ENCODE peak calls at places on chromosome 11, in seven cellular contexts. One of them, this sample, is unnamed.

GRCh38 chr11:2804189-2804588 is 81.4 kb downstream of the CDKN1C start:
- DNase-seq in GM12891: no peak
- DNase-seq in GM12878: no peak
- DNase-seq in SK-N-SH: no peak
- DNase-seq in HepG2: no peak
- DNase-seq in K562: no peak
- DNase-seq in H1: no peak
- DNase-seq in this sample: no peak

GRCh38 chr11:95229199-95230053 is 1.6 kb downstream of the SESN3 start:
- DNase-seq in GM12891: no peak
- DNase-seq in GM12878: no peak
- DNase-seq in SK-N-SH: peak; percentile 14
- DNase-seq in HepG2: no peak
- DNase-seq in K562: no peak
- DNase-seq in H1: no peak
- DNase-seq in this sample: no peak

GRCh38 chr11:2097356-2097997 is 41.7 kb downstream of the IGF2 start:
- DNase-seq in GM12891: peak; percentile 15
- DNase-seq in GM12878: no peak
- DNase-seq in SK-N-SH: no peak
- DNase-seq in HepG2: peak; percentile 90
- DNase-seq in K562: peak; percentile 37
- DNase-seq in H1: peak; percentile 33
- DNase-seq in this sample: no peak

GRCh38 chr11:81840375-81840774 is 893.3 kb downstream of the FAM181B start:
- DNase-seq in GM12891: no peak
- DNase-seq in GM12878: no peak
- DNase-seq in SK-N-SH: no peak
- DNase-seq in HepG2: no peak
- DNase-seq in K562: no peak
- DNase-seq in H1: no peak
- DNase-seq in this sample: no peak

GRCh38 chr11:17535488-17535887 is 8.7 kb downstream of the USH1C start:
- DNase-seq in GM12891: no peak
- DNase-seq in GM12878: no peak
- DNase-seq in SK-N-SH: no peak
- DNase-seq in HepG2: no peak
- DNase-seq in K562: peak; percentile 26
- DNase-seq in H1: no peak
- DNase-seq in this sample: no peak

GRCh38 chr11:12175694-12176241 is 65.4 kb downstream of the MICAL2 start:
- DNase-seq in GM12891: no peak
- DNase-seq in GM12878: no peak
- DNase-seq in SK-N-SH: no peak
- DNase-seq in HepG2: no peak
- DNase-seq in K562: no peak
- DNase-seq in H1: no peak
- DNase-seq in this sample: no peak

GRCh38 chr11:2424811-2425495 is 19.4 kb downstream of the TRPM5 start:
- DNase-seq in GM12891: no peak
- DNase-seq in GM12878: no peak
- DNase-seq in SK-N-SH: no peak
- DNase-seq in HepG2: no peak
- DNase-seq in K562: no peak
- DNase-seq in H1: no peak
- DNase-seq in this sample: no peak

GRCh38 chr11:199782-200181 is 6.9 kb downstream of the SCGB1C1 start:
- DNase-seq in GM12891: no peak
- DNase-seq in GM12878: no peak
- DNase-seq in SK-N-SH: no peak
- DNase-seq in HepG2: no peak
- DNase-seq in K562: peak; percentile 18
- DNase-seq in H1: no peak
- DNase-seq in this sample: no peak

GRCh38 chr11:61888043-61888442 is 3.3 kb downstream of the FADS3 start:
- DNase-seq in GM12891: no peak
- DNase-seq in GM12878: no peak
- DNase-seq in SK-N-SH: no peak
- DNase-seq in HepG2: no peak
- DNase-seq in K562: no peak
- DNase-seq in H1: no peak
- DNase-seq in this sample: no peak

GRCh38 chr11:13278620-13279486 is 1.3 kb downstream of the BMAL1 start:
- DNase-seq in GM12891: peak; percentile 10
- DNase-seq in GM12878: no peak
- DNase-seq in SK-N-SH: peak; percentile 59
- DNase-seq in HepG2: no peak
- DNase-seq in K562: no peak
- DNase-seq in H1: no peak
- DNase-seq in this sample: peak; percentile 20

GRCh38 chr11:133082851-133083488 is 449.3 kb downstream of the OPCML start:
- DNase-seq in GM12891: peak; percentile 87
- DNase-seq in GM12878: no peak
- DNase-seq in SK-N-SH: peak; percentile 95
- DNase-seq in HepG2: peak; percentile 12
- DNase-seq in K562: peak; percentile 81
- DNase-seq in H1: no peak
- DNase-seq in this sample: peak; percentile 79

GRCh38 chr11:27255447-27255828 is 107.6 kb downstream of the CCDC34 start:
- DNase-seq in GM12891: no peak
- DNase-seq in GM12878: no peak
- DNase-seq in SK-N-SH: no peak
- DNase-seq in HepG2: no peak
- DNase-seq in K562: no peak
- DNase-seq in H1: no peak
- DNase-seq in this sample: no peak

GRCh38 chr11:15472405-15472799 is 357.7 kb downstream of the INSC start:
- DNase-seq in GM12891: no peak
- DNase-seq in GM12878: no peak
- DNase-seq in SK-N-SH: peak; percentile 38
- DNase-seq in HepG2: no peak
- DNase-seq in K562: no peak
- DNase-seq in H1: no peak
- DNase-seq in this sample: no peak

GRCh38 chr11:74714904-74715303 is 16.3 kb downstream of the CHRDL2 start:
- DNase-seq in GM12891: no peak
- DNase-seq in GM12878: no peak
- DNase-seq in SK-N-SH: no peak
- DNase-seq in HepG2: no peak
- DNase-seq in K562: no peak
- DNase-seq in H1: no peak
- DNase-seq in this sample: no peak

GRCh38 chr11:125756050-125756449 is 10.0 kb downstream of the PATE1 start:
- DNase-seq in GM12891: no peak
- DNase-seq in GM12878: no peak
- DNase-seq in SK-N-SH: no peak
- DNase-seq in HepG2: no peak
- DNase-seq in K562: no peak
- DNase-seq in H1: no peak
- DNase-seq in this sample: no peak

GRCh38 chr11:11135820-11136476 is 217.1 kb downstream of the CSNK2A3 start:
- DNase-seq in GM12891: no peak
- DNase-seq in GM12878: no peak
- DNase-seq in SK-N-SH: no peak
- DNase-seq in HepG2: no peak
- DNase-seq in K562: no peak
- DNase-seq in H1: no peak
- DNase-seq in this sample: no peak

GRCh38 chr11:96200243-96200642 is 142.8 kb downstream of the MAML2 start:
- DNase-seq in GM12891: no peak
- DNase-seq in GM12878: no peak
- DNase-seq in SK-N-SH: no peak
- DNase-seq in HepG2: no peak
- DNase-seq in K562: no peak
- DNase-seq in H1: no peak
- DNase-seq in this sample: no peak

GRCh38 chr11:11760838-11761237 is 80.9 kb upstream of the USP47 start:
- DNase-seq in GM12891: no peak
- DNase-seq in GM12878: no peak
- DNase-seq in SK-N-SH: no peak
- DNase-seq in HepG2: no peak
- DNase-seq in K562: no peak
- DNase-seq in H1: no peak
- DNase-seq in this sample: no peak

GRCh38 chr11:129703846-129704245 is 111.8 kb upstream of the TMEM45B start:
- DNase-seq in GM12891: no peak
- DNase-seq in GM12878: no peak
- DNase-seq in SK-N-SH: peak; percentile 2
- DNase-seq in HepG2: no peak
- DNase-seq in K562: peak; percentile 4
- DNase-seq in H1: no peak
- DNase-seq in this sample: no peak

GRCh38 chr11:36292311-36292722 is 3.1 kb upstream of the COMMD9 start:
- DNase-seq in GM12891: peak; percentile 39
- DNase-seq in GM12878: peak; percentile 23
- DNase-seq in SK-N-SH: peak; percentile 71
- DNase-seq in HepG2: no peak
- DNase-seq in K562: peak; percentile 33
- DNase-seq in H1: no peak
- DNase-seq in this sample: peak; percentile 35

GRCh38 chr11:12222099-12222751 is 111.8 kb downstream of the MICAL2 start:
- DNase-seq in GM12891: no peak
- DNase-seq in GM12878: no peak
- DNase-seq in SK-N-SH: no peak
- DNase-seq in HepG2: peak; percentile 35
- DNase-seq in K562: peak; percentile 32
- DNase-seq in H1: no peak
- DNase-seq in this sample: no peak

GRCh38 chr11:110196241-110196754 is 100.1 kb downstream of the RDX start:
- DNase-seq in GM12891: no peak
- DNase-seq in GM12878: no peak
- DNase-seq in SK-N-SH: no peak
- DNase-seq in HepG2: peak; percentile 25
- DNase-seq in K562: no peak
- DNase-seq in H1: no peak
- DNase-seq in this sample: no peak

GRCh38 chr11:111344032-111344431 is 35.0 kb downstream of the POU2AF1 start:
- DNase-seq in GM12891: no peak
- DNase-seq in GM12878: no peak
- DNase-seq in SK-N-SH: no peak
- DNase-seq in HepG2: no peak
- DNase-seq in K562: no peak
- DNase-seq in H1: no peak
- DNase-seq in this sample: no peak

GRCh38 chr11:3669128-3669527 is 2.1 kb downstream of the CHRNA10 start:
- DNase-seq in GM12891: no peak
- DNase-seq in GM12878: no peak
- DNase-seq in SK-N-SH: no peak
- DNase-seq in HepG2: no peak
- DNase-seq in K562: no peak
- DNase-seq in H1: no peak
- DNase-seq in this sample: no peak

GRCh38 chr11:61955031-61955415 is 4.9 kb downstream of the BEST1 start:
- DNase-seq in GM12891: no peak
- DNase-seq in GM12878: no peak
- DNase-seq in SK-N-SH: no peak
- DNase-seq in HepG2: peak; percentile 59
- DNase-seq in K562: no peak
- DNase-seq in H1: no peak
- DNase-seq in this sample: no peak

GRCh38 chr11:73978576-73979086 is 4.0 kb downstream of the UCP2 start:
- DNase-seq in GM12891: no peak
- DNase-seq in GM12878: no peak
- DNase-seq in SK-N-SH: no peak
- DNase-seq in HepG2: no peak
- DNase-seq in K562: no peak
- DNase-seq in H1: no peak
- DNase-seq in this sample: no peak

GRCh38 chr11:74226907-74227306 is 55.8 kb downstream of the PPME1 start:
- DNase-seq in GM12891: no peak
- DNase-seq in GM12878: no peak
- DNase-seq in SK-N-SH: no peak
- DNase-seq in HepG2: no peak
- DNase-seq in K562: no peak
- DNase-seq in H1: no peak
- DNase-seq in this sample: no peak

GRCh38 chr11:36164522-36165250 is 124.5 kb downstream of the COMMD9 start:
- DNase-seq in GM12891: no peak
- DNase-seq in GM12878: no peak
- DNase-seq in SK-N-SH: no peak
- DNase-seq in HepG2: no peak
- DNase-seq in K562: no peak
- DNase-seq in H1: no peak
- DNase-seq in this sample: no peak

GRCh38 chr11:65592840-65593517 is 2.6 kb downstream of the KCNK7 start:
- DNase-seq in GM12891: no peak
- DNase-seq in GM12878: no peak
- DNase-seq in SK-N-SH: peak; percentile 31
- DNase-seq in HepG2: no peak
- DNase-seq in K562: no peak
- DNase-seq in H1: no peak
- DNase-seq in this sample: no peak
- TF ChIP-seq POLR2AphosphoS5 in GM12891: no peak
- TF ChIP-seq POLR2AphosphoS5 in GM12878: no peak
- TF ChIP-seq POLR2AphosphoS5 in SK-N-SH: no peak
- TF ChIP-seq POLR2AphosphoS5 in HepG2: no peak
- TF ChIP-seq POLR2AphosphoS5 in K562: no peak
- TF ChIP-seq POLR2AphosphoS5 in H1: no peak
- TF ChIP-seq POLR2AphosphoS5 in this sample: no peak

GRCh38 chr11:86047275-86047991 is 21.5 kb downstream of the PICALM start:
- DNase-seq in GM12891: no peak
- DNase-seq in GM12878: no peak
- DNase-seq in SK-N-SH: no peak
- DNase-seq in HepG2: no peak
- DNase-seq in K562: no peak
- DNase-seq in H1: no peak
- DNase-seq in this sample: no peak
- TF ChIP-seq TAF1 in GM12891: no peak
- TF ChIP-seq TAF1 in GM12878: no peak
- TF ChIP-seq TAF1 in SK-N-SH: no peak
- TF ChIP-seq TAF1 in HepG2: no peak
- TF ChIP-seq TAF1 in K562: no peak
- TF ChIP-seq TAF1 in H1: no peak
- TF ChIP-seq TAF1 in this sample: no peak

GRCh38 chr11:113124578-113124977 is 163.4 kb downstream of the NCAM1 start:
- DNase-seq in GM12891: no peak
- DNase-seq in GM12878: no peak
- DNase-seq in SK-N-SH: no peak
- DNase-seq in HepG2: no peak
- DNase-seq in K562: no peak
- DNase-seq in H1: no peak
- DNase-seq in this sample: no peak
- TF ChIP-seq POLR2AphosphoS5 in GM12891: no peak
- TF ChIP-seq POLR2AphosphoS5 in GM12878: no peak
- TF ChIP-seq POLR2AphosphoS5 in SK-N-SH: no peak
- TF ChIP-seq POLR2AphosphoS5 in HepG2: no peak
- TF ChIP-seq POLR2AphosphoS5 in K562: no peak
- TF ChIP-seq POLR2AphosphoS5 in H1: no peak
- TF ChIP-seq POLR2AphosphoS5 in this sample: no peak

GRCh38 chr11:48210052-48210451 is 6.6 kb upstream of the OR4B1 start:
- DNase-seq in GM12891: no peak
- DNase-seq in GM12878: no peak
- DNase-seq in SK-N-SH: no peak
- DNase-seq in HepG2: peak; percentile 2
- DNase-seq in K562: no peak
- DNase-seq in H1: no peak
- DNase-seq in this sample: no peak
- TF ChIP-seq TAF1 in GM12891: no peak
- TF ChIP-seq TAF1 in GM12878: no peak
- TF ChIP-seq TAF1 in SK-N-SH: no peak
- TF ChIP-seq TAF1 in HepG2: no peak
- TF ChIP-seq TAF1 in K562: no peak
- TF ChIP-seq TAF1 in H1: no peak
- TF ChIP-seq TAF1 in this sample: no peak

This sample was measured in GM12892.